ENCODE peak calls at places on chromosomes 4 and X, in six cellular contexts. G is AG10803, O is brain microvascular endothelial cell, Y is OCI-LY7, D is suprapubic skin, M is cardiac muscle cell. N is an unnamed sample.

GRCh38 chr4:174318829-174319764 is 35.4 kb downstream of the CEP44 start:
- DNase-seq in M (peak), D (no peak), G (peak), O (no peak), Y (peak), N (peak)

GRCh38 chrX:40172980-40173661 is 75.4 kb upstream of the BCOR start:
- DNase-seq in Y (peak), M (no peak), O (no peak), G (no peak), D (no peak), N (no peak)

GRCh38 chr4:105451346-105451745 is 22.5 kb downstream of the PPA2 start:
- DNase-seq in M (no peak), G (no peak), Y (no peak), O (no peak), D (no peak), N (no peak)

GRCh38 chr4:183354213-183354612 is 32.0 kb upstream of the CLDN24 start:
- DNase-seq in O (no peak), M (no peak), D (no peak), G (no peak), Y (no peak), N (no peak)

GRCh38 chr4:99655315-99656081 is 2.1 kb downstream of the C4orf54 start:
- DNase-seq in G (peak), D (no peak), Y (no peak), M (peak), O (peak), N (peak)

GRCh38 chr4:86117781-86118302 is 242.0 kb downstream of the MAPK10 start:
- DNase-seq in D (no peak), Y (no peak), O (peak), G (peak), M (peak), N (peak)

GRCh38 chrX:76148753-76149152 is 24.1 kb upstream of the PBDC1 start:
- DNase-seq in O (peak), M (peak), D (no peak), Y (peak), G (peak), N (peak)

GRCh38 chr4:1167244-1167949 is 5.0 kb downstream of the SPON2 start:
- DNase-seq in G (peak), D (no peak), Y (peak), M (peak), O (peak), N (peak)

GRCh38 chr4:16443504-16444088 is 217.3 kb upstream of the TAPT1 start:
- DNase-seq in Y (peak), G (peak), O (peak), M (peak), D (no peak), N (peak)

GRCh38 chrX:9995855-9996339 is 28.7 kb downstream of the CLDN34 start:
- DNase-seq in G (peak), M (peak), Y (peak), O (peak), D (peak), N (peak)

GRCh38 chr4:56787380-56787779 is 34.1 kb downstream of the SPINK2 start:
- DNase-seq in M (peak), Y (no peak), O (no peak), D (no peak), G (no peak), N (peak)

GRCh38 chr4:1195894-1196401 is 23.6 kb upstream of the SPON2 start:
- DNase-seq in Y (no peak), M (no peak), D (no peak), O (no peak), G (no peak), N (no peak)

GRCh38 chr4:64306255-64306565 is 103.0 kb downstream of the TECRL start:
- DNase-seq in D (no peak), G (no peak), O (no peak), M (no peak), Y (no peak), N (no peak)

GRCh38 chr4:73021634-73022033 is 47.9 kb downstream of the COX18 start:
- DNase-seq in D (no peak), M (peak), O (peak), G (peak), Y (peak), N (peak)

GRCh38 chrX:110204986-110205385 is 112.9 kb downstream of the AMMECR1 start:
- DNase-seq in D (no peak), Y (no peak), M (peak), O (peak), G (peak), N (peak)

GRCh38 chr4:83241132-83241531 is 43.5 kb downstream of the COQ2 start:
- DNase-seq in Y (peak), D (no peak), G (no peak), M (no peak), O (no peak), N (no peak)

GRCh38 chrX:53320543-53321215 is 39.3 kb upstream of the IQSEC2 start:
- DNase-seq in M (no peak), O (no peak), G (no peak), Y (no peak), D (no peak), N (no peak)

GRCh38 chrX:84487365-84488353 is 14.6 kb downstream of the HDX start:
- DNase-seq in M (no peak), D (no peak), G (no peak), Y (no peak), O (no peak), N (no peak)

GRCh38 chr4:169059294-169060201 is 49.5 kb upstream of the CBR4 start:
- DNase-seq in Y (no peak), D (no peak), M (peak), G (peak), O (no peak), N (peak)

GRCh38 chr4:39706829-39707511 is 9.0 kb downstream of the UBE2K start:
- DNase-seq in D (no peak), O (peak), M (peak), G (peak), Y (no peak), N (no peak)

GRCh38 chr4:119493419-119493818 is 135.2 kb downstream of the PDE5A start:
- DNase-seq in M (peak), G (peak), Y (peak), D (no peak), O (no peak), N (no peak)

GRCh38 chrX:39017062-39017461 is 215.8 kb downstream of the MID1IP1 start:
- DNase-seq in G (no peak), M (no peak), O (no peak), Y (no peak), D (no peak), N (no peak)

DNA sequence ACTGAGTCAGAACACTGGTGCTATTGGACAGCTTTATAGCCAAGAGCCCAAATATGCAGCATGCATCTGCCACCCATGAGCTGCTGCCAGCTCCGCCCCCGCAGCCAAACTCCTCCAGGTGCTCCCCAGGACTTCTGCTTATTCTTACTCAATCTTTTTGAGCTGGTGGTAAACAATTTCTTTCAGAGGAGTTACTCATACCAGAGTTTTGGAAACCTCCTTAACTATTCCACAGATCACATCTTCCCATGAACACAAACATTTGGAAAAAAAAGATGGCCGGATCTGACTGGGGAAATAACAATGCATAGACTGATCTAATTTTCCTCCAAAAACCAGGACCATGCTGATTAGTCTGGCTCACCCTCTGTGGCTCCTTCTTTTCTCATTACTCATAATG is 399.9 kb downstream of the GPM6A start:
- DNase-seq in Y (no peak), O (no peak), G (peak), D (no peak), M (no peak), N (peak)
- TF ChIP-seq CTCF in Y (no peak), O (no peak), G (no peak), D (no peak), M (no peak), N (no peak)

DNA sequence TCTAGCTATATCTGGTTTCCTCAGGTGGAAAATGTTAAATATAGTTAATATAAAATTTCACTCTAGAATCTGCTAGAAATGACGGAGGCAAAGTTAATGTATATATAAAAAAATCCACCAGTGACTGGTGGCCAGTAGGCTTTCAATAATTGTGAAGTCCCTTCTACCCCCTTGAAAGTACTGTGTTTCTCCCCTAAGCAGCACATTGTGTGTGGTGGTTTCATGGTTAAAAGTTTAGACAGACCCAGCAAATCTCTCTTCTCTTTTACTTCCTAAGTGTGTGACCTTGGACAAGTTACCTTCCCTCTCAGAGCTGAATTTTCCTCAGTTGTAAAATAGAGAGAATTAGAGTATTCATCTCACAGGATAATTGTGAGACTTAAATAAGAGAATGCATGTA is 600 bp upstream of the HEPH start:
- DNase-seq in M (no peak), G (no peak), D (no peak), O (no peak), Y (no peak), N (no peak)
- H3K4me3 ChIP-seq in M (no peak), G (no peak), D (no peak), O (no peak), Y (no peak), N (no peak)

DNA sequence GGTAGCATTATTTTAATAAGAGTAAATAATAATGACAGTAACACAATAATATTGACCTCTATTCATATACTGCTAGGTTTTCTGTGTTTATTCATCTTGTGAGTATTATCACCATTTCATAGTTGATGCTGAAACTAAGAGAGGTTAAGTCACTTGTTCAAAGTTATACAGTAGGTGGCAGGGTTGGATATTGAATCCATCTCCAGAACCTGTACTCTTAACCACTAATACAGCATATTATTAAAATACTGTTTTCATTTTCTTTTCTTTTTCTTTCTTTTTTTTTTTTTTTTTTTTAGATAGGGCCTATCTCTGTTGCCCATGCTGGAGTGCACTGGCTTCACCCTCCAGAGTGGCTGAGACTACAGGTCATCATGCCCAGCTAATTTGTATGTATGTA is 7.1 kb upstream of the ELF2 start:
- DNase-seq in O (no peak), M (peak), D (no peak), Y (peak), G (peak), N (peak)
- TF ChIP-seq CTCF in O (peak), M (peak), D (no peak), Y (peak), G (peak), N (peak)

DNA sequence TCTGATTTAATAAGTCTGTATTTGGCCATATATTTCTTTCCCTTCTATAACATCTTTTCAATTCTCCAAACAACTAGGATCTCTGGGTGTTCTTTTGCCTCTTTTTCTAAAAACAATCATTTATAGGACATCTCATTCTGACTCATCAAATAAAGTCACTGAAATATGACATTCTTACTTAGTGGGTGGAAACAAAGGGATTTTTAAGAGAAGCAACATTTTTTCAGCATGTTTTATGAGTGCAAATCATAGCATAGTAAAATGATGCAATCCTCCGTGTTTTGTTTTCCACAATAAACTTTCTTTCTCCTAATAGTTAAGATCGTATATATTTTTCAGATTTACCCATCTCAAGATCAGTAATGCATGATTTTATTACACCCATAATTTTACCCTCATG is 179.8 kb downstream of the SPCS3 start:
- DNase-seq in M (peak), O (no peak), D (no peak), G (peak), Y (no peak), N (peak)
- H3K4me3 ChIP-seq in M (no peak), O (no peak), D (no peak), G (peak), Y (no peak), N (no peak)

GRCh38 chrX:150602296-150602695 is 33.9 kb downstream of the MTM1 start:
- DNase-seq in G (no peak), M (no peak), O (no peak), Y (no peak), D (no peak), N (no peak)

GRCh38 chrX:150594584-150594983 is 26.2 kb downstream of the MTM1 start:
- DNase-seq in Y (no peak), D (no peak), G (no peak), O (no peak), M (no peak), N (no peak)

GRCh38 chrX:150602743-150603142 is 34.3 kb downstream of the MTM1 start:
- DNase-seq in G (no peak), Y (no peak), O (no peak), D (no peak), M (no peak), N (no peak)

DNA sequence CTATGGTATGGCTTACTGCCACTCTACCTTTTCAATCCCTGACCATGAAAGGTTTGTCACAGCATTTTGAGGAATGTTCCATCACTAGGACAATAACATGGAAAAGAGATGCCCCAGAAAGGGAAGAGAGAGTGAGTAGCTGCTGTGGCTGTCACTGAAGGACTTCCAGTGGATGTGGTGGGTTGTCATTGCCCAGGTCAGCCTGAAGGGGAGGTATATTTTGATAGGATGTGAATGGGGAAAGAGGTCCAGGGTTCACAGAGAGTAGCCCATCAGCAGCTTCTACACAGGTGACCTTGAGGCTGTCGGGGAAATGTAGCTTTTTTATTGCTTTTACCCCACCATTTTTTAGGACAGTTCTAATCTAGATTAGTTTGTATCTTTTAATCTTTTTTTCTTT is 30.8 kb downstream of the MTM1 start:
- DNase-seq in G (no peak), D (no peak), M (no peak), O (no peak), Y (no peak), N (no peak)
- TF ChIP-seq CTCF in G (no peak), D (no peak), M (no peak), O (peak), Y (no peak), N (no peak)